ENCODE peak calls at places on chromosomes 2 and 18, in six cellular contexts. One of them, this sample, is unnamed.

GRCh38 chr2:241036397-241036963 is 38.1 kb downstream of the SNED1 start:
- DNase-seq in IMR-90: no peak
- DNase-seq in mesenchymal stem cell: peak
- DNase-seq in neuronal stem cell: peak
- DNase-seq in mesendoderm: peak
- DNase-seq in trophoblast cell: no peak
- DNase-seq in this sample: peak

GRCh38 chr2:75428627-75429026 is 132.1 kb downstream of the EVA1A start:
- DNase-seq in IMR-90: no peak
- DNase-seq in mesenchymal stem cell: no peak
- DNase-seq in neuronal stem cell: no peak
- DNase-seq in mesendoderm: peak
- DNase-seq in trophoblast cell: peak
- DNase-seq in this sample: no peak

GRCh38 chr2:207619764-207620203 is 5.4 kb downstream of the METTL21A start:
- DNase-seq in IMR-90: no peak
- DNase-seq in mesenchymal stem cell: peak
- DNase-seq in neuronal stem cell: no peak
- DNase-seq in mesendoderm: no peak
- DNase-seq in trophoblast cell: no peak
- DNase-seq in this sample: no peak

GRCh38 chr2:239818531-239819011 is 206.6 kb downstream of the NDUFA10 start:
- DNase-seq in IMR-90: no peak
- DNase-seq in mesenchymal stem cell: no peak
- DNase-seq in neuronal stem cell: no peak
- DNase-seq in mesendoderm: no peak
- DNase-seq in trophoblast cell: no peak
- DNase-seq in this sample: peak

GRCh38 chr2:172429351-172429968 is 2.1 kb downstream of the ITGA6 start:
- DNase-seq in IMR-90: peak
- DNase-seq in mesenchymal stem cell: peak
- DNase-seq in neuronal stem cell: no peak
- DNase-seq in mesendoderm: peak
- DNase-seq in trophoblast cell: peak
- DNase-seq in this sample: no peak

GRCh38 chr2:10405441-10405840 is 42.7 kb downstream of the ODC1 start:
- DNase-seq in IMR-90: peak
- DNase-seq in mesenchymal stem cell: no peak
- DNase-seq in neuronal stem cell: no peak
- DNase-seq in mesendoderm: no peak
- DNase-seq in trophoblast cell: peak
- DNase-seq in this sample: no peak

GRCh38 chr18:75060185-75060584 is 148.8 kb downstream of the PTGR3 start:
- DNase-seq in IMR-90: no peak
- DNase-seq in mesenchymal stem cell: no peak
- DNase-seq in neuronal stem cell: no peak
- DNase-seq in mesendoderm: peak
- DNase-seq in trophoblast cell: no peak
- DNase-seq in this sample: no peak

GRCh38 chr2:128410035-128410757 is 91.5 kb upstream of the HS6ST1 start:
- DNase-seq in IMR-90: no peak
- DNase-seq in mesenchymal stem cell: no peak
- DNase-seq in neuronal stem cell: no peak
- DNase-seq in mesendoderm: no peak
- DNase-seq in trophoblast cell: no peak
- DNase-seq in this sample: peak

GRCh38 chr18:69981948-69982347 is 34.3 kb upstream of the CD226 start:
- DNase-seq in IMR-90: no peak
- DNase-seq in mesenchymal stem cell: no peak
- DNase-seq in neuronal stem cell: no peak
- DNase-seq in mesendoderm: no peak
- DNase-seq in trophoblast cell: no peak
- DNase-seq in this sample: no peak

GRCh38 chr18:69982417-69982816 is 34.7 kb upstream of the CD226 start:
- DNase-seq in IMR-90: no peak
- DNase-seq in mesenchymal stem cell: no peak
- DNase-seq in neuronal stem cell: no peak
- DNase-seq in mesendoderm: no peak
- DNase-seq in trophoblast cell: no peak
- DNase-seq in this sample: no peak

GRCh38 chr18:69980982-69981804 is 33.5 kb upstream of the CD226 start:
- DNase-seq in IMR-90: no peak
- DNase-seq in mesenchymal stem cell: no peak
- DNase-seq in neuronal stem cell: no peak
- DNase-seq in mesendoderm: no peak
- DNase-seq in trophoblast cell: no peak
- DNase-seq in this sample: no peak

GRCh38 chr18:69987870-69988269 is 40.2 kb upstream of the CD226 start:
- DNase-seq in IMR-90: no peak
- DNase-seq in mesenchymal stem cell: no peak
- DNase-seq in neuronal stem cell: no peak
- DNase-seq in mesendoderm: no peak
- DNase-seq in trophoblast cell: no peak
- DNase-seq in this sample: no peak

DNA sequence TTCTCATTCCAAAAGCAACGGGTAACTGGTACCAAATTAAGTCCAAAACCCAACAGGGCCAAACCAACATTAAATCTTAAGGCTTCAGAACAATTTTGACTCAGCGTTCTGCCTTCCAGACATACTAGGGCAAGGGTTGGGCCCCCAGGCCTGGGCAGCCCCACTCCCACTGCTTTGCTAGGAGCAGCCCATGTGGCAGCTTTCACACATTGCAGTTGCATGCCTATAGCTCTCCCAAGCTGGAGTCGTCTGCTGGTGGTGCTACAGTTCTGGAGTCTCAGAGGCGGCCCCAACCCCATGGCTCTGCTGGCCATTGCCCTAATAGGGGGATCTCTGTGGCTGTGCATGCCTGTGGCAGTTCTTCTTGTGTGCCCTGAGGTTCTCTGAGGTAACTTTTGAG is 37.6 kb upstream of the CD226 start:
- DNase-seq in IMR-90: no peak
- DNase-seq in mesenchymal stem cell: no peak
- DNase-seq in neuronal stem cell: no peak
- DNase-seq in mesendoderm: peak
- DNase-seq in trophoblast cell: no peak
- DNase-seq in this sample: peak
- H2BK5ac ChIP-seq in IMR-90: no peak
- H2BK5ac ChIP-seq in mesenchymal stem cell: no peak
- H2BK5ac ChIP-seq in neuronal stem cell: no peak
- H2BK5ac ChIP-seq in mesendoderm: no peak
- H2BK5ac ChIP-seq in trophoblast cell: no peak
- H2BK5ac ChIP-seq in this sample: no peak

GRCh38 chr2:25295654-25296053 is 46.1 kb downstream of the DNMT3A start:
- DNase-seq in IMR-90: no peak
- DNase-seq in mesenchymal stem cell: no peak
- DNase-seq in neuronal stem cell: no peak
- DNase-seq in mesendoderm: no peak
- DNase-seq in trophoblast cell: no peak
- DNase-seq in this sample: no peak

GRCh38 chr2:25293958-25294513 is 47.7 kb downstream of the DNMT3A start:
- DNase-seq in IMR-90: no peak
- DNase-seq in mesenchymal stem cell: no peak
- DNase-seq in neuronal stem cell: no peak
- DNase-seq in mesendoderm: no peak
- DNase-seq in trophoblast cell: no peak
- DNase-seq in this sample: no peak

GRCh38 chr2:25293145-25293544 is 48.6 kb downstream of the DNMT3A start:
- DNase-seq in IMR-90: peak
- DNase-seq in mesenchymal stem cell: no peak
- DNase-seq in neuronal stem cell: no peak
- DNase-seq in mesendoderm: no peak
- DNase-seq in trophoblast cell: peak
- DNase-seq in this sample: no peak

GRCh38 chr2:25292408-25292807 is 49.3 kb downstream of the DNMT3A start:
- DNase-seq in IMR-90: no peak
- DNase-seq in mesenchymal stem cell: no peak
- DNase-seq in neuronal stem cell: no peak
- DNase-seq in mesendoderm: no peak
- DNase-seq in trophoblast cell: no peak
- DNase-seq in this sample: no peak

DNA sequence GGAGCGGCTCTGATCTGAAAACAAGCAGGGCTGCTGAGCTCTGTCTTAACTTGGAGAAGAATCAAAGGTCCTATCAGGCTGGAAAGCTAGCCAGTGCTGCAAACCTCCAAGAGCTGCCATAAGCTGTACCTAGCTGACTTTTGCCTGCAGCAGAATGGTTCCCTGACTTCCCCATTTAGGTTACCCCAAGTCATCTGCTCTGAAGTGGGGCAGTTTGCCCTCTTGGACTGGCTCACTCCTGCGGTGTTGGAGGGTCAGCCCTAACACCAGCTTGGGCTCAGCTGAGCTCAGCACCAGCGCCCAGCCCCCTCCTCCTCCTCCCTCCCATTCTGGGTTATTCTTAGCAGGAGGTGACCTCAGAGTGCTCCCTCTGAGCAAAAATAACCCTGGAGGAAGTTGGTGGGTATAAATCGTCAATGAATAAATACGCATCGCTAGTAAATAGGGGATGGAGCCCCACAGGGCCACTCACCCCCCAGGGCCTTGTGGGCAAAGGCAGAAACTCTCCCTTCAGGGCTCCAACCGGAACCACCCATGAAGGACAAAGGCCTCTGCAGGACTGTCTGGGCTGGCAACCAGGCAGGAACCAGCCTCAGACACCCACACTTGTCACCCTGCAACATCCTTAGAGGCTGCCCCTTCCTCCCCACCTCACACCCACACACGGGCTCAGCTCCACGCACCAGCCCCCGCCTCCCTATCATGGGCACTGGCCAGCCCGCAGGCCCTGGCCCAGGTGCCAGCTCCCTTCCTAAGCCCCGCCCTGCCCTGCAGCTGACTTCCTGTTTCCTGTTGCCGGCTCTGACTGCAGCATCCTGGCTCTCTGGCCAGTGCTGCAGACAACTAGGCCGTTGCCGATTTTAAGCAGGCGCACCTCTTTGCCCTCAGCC is 46.9 kb downstream of the DNMT3A start:
- DNase-seq in IMR-90: peak
- DNase-seq in mesenchymal stem cell: peak
- DNase-seq in neuronal stem cell: no peak
- DNase-seq in mesendoderm: peak
- DNase-seq in trophoblast cell: no peak
- DNase-seq in this sample: no peak
- H2BK5ac ChIP-seq in IMR-90: no peak
- H2BK5ac ChIP-seq in mesenchymal stem cell: no peak
- H2BK5ac ChIP-seq in neuronal stem cell: no peak
- H2BK5ac ChIP-seq in mesendoderm: no peak
- H2BK5ac ChIP-seq in trophoblast cell: no peak
- H2BK5ac ChIP-seq in this sample: no peak

GRCh38 chr2:36964496-36965058 is 1.8 kb downstream of the STRN start:
- DNase-seq in IMR-90: no peak
- DNase-seq in mesenchymal stem cell: peak
- DNase-seq in neuronal stem cell: no peak
- DNase-seq in mesendoderm: no peak
- DNase-seq in trophoblast cell: peak
- DNase-seq in this sample: no peak

GRCh38 chr2:36967236-36967876 is 1.0 kb upstream of the STRN start:
- DNase-seq in IMR-90: no peak
- DNase-seq in mesenchymal stem cell: no peak
- DNase-seq in neuronal stem cell: no peak
- DNase-seq in mesendoderm: peak
- DNase-seq in trophoblast cell: no peak
- DNase-seq in this sample: no peak

GRCh38 chr2:36965196-36965595 is 1.1 kb downstream of the STRN start:
- DNase-seq in IMR-90: peak
- DNase-seq in mesenchymal stem cell: peak
- DNase-seq in neuronal stem cell: no peak
- DNase-seq in mesendoderm: peak
- DNase-seq in trophoblast cell: no peak
- DNase-seq in this sample: no peak

GRCh38 chr2:36965751-36966369 is 476 bp downstream of the STRN start:
- DNase-seq in IMR-90: no peak
- DNase-seq in mesenchymal stem cell: peak
- DNase-seq in neuronal stem cell: peak
- DNase-seq in mesendoderm: peak
- DNase-seq in trophoblast cell: peak
- DNase-seq in this sample: peak

GRCh38 chr2:36966370-36967235 is at the start of gene STRN:
- DNase-seq in IMR-90: peak
- DNase-seq in mesenchymal stem cell: peak
- DNase-seq in neuronal stem cell: peak
- DNase-seq in mesendoderm: peak
- DNase-seq in trophoblast cell: peak
- DNase-seq in this sample: peak
- H2BK5ac ChIP-seq in IMR-90: peak
- H2BK5ac ChIP-seq in mesenchymal stem cell: peak
- H2BK5ac ChIP-seq in neuronal stem cell: peak
- H2BK5ac ChIP-seq in mesendoderm: peak
- H2BK5ac ChIP-seq in trophoblast cell: peak
- H2BK5ac ChIP-seq in this sample: no peak

GRCh38 chr18:63180971-63181376 is 138.6 kb downstream of the BCL2 start:
- DNase-seq in IMR-90: no peak
- DNase-seq in mesenchymal stem cell: no peak
- DNase-seq in neuronal stem cell: no peak
- DNase-seq in mesendoderm: no peak
- DNase-seq in trophoblast cell: no peak
- DNase-seq in this sample: no peak
- H2BK5ac ChIP-seq in IMR-90: no peak
- H2BK5ac ChIP-seq in mesenchymal stem cell: no peak
- H2BK5ac ChIP-seq in neuronal stem cell: no peak
- H2BK5ac ChIP-seq in mesendoderm: no peak
- H2BK5ac ChIP-seq in trophoblast cell: no peak
- H2BK5ac ChIP-seq in this sample: no peak

DNA sequence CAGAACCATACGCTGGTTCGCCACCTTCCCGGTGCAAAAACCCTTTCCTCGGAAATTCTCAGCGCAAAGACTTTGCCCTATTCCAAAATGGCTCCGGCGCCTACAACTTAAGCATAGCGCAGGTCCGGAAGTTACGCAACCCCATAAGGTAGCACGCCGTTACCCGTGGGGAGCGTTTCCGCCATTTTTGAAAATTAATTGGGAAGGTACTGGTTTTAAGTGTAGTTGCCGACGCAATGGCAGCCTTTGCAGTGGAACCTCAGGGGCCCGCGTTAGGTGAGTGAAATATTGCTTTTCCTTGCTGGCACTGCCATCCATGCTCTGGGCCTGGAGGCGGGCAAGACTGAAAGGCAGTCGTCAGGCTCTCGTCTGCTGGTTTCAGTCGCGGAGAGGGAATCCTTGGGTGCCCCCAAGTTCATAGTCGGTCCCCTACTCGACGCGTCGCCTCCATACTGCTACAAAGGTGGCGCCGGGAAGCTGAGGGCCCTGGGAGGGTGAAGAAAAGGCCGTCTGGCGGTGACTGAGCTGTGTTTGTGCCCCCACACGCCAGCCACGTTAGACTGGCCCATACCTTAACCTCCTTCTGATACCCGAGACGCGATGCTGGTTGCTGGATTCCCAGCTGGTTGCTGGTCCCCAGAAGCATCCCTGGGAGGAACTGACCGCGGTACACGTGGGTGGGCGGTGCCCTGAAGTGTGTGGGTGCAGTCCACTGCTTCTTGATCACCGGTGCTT is at the start of gene NUP35:
- DNase-seq in IMR-90: peak
- DNase-seq in mesenchymal stem cell: peak
- DNase-seq in neuronal stem cell: peak
- DNase-seq in mesendoderm: peak
- DNase-seq in trophoblast cell: peak
- DNase-seq in this sample: peak
- H2BK5ac ChIP-seq in IMR-90: peak
- H2BK5ac ChIP-seq in mesenchymal stem cell: no peak
- H2BK5ac ChIP-seq in neuronal stem cell: no peak
- H2BK5ac ChIP-seq in mesendoderm: peak
- H2BK5ac ChIP-seq in trophoblast cell: peak
- H2BK5ac ChIP-seq in this sample: peak